ENCODE peak calls at places on chromosomes 11 and 22, in six cellular contexts. Z is activated effector memory CD4-positive, alpha-beta T cell treated with anti-CD3 and anti-CD28 coated beads, Interleukin-2, amount 50 U/mL, for 16 hours; T is ELF-1; C is HCT116; G is Peyer's patch; L is sigmoid colon. D is an unnamed sample.

GRCh38 chr11:44338721-44339529 is 29.0 kb upstream of the ALX4 start:
- DNase-seq in Z (no peak), T (peak; percentile 36), C (no peak), G (no peak), L (no peak), D (no peak)

GRCh38 chr11:69947059-69947771 is 128.0 kb upstream of the FGF3 start:
- DNase-seq in Z (no peak), T (no peak), C (peak; percentile 10), G (peak; percentile 28), L (no peak), D (no peak)

GRCh38 chr11:120632579-120632978 is 121.0 kb downstream of the GRIK4 start:
- DNase-seq in Z (no peak), T (no peak), C (no peak), G (no peak), L (no peak), D (no peak)

GRCh38 chr22:22465782-22466181 is 42.8 kb downstream of the ZNF280B start:
- DNase-seq in Z (no peak), T (no peak), C (no peak), G (no peak), L (no peak), D (no peak)

GRCh38 chr11:111823629-111824028 is 47.8 kb downstream of the ALG9 start:
- DNase-seq in Z (no peak), T (no peak), C (no peak), G (no peak), L (no peak), D (no peak)

GRCh38 chr11:706439-706956 is 467 bp downstream of the EPS8L2 start:
- DNase-seq in Z (no peak), T (peak; percentile 47), C (no peak), G (peak; percentile 73), L (no peak), D (no peak)

GRCh38 chr11:133162228-133162627 is 370.1 kb downstream of the OPCML start:
- DNase-seq in Z (no peak), T (no peak), C (no peak), G (peak; percentile 72), L (no peak), D (no peak)

GRCh38 chr11:12026331-12027211 is 18.1 kb upstream of the DKK3 start:
- DNase-seq in Z (no peak), T (no peak), C (no peak), G (no peak), L (no peak), D (no peak)

GRCh38 chr11:2375341-2375853 is 1.7 kb upstream of the CD81 start:
- DNase-seq in Z (no peak), T (no peak), C (no peak), G (peak; percentile 27), L (peak; percentile 64), D (peak; percentile 22)

GRCh38 chr11:122893131-122893530 is 10.6 kb downstream of the JHY start:
- DNase-seq in Z (no peak), T (no peak), C (no peak), G (no peak), L (no peak), D (no peak)

GRCh38 chr11:12185914-12186313 is 75.5 kb downstream of the MICAL2 start:
- DNase-seq in Z (no peak), T (peak; percentile 46), C (no peak), G (no peak), L (no peak), D (no peak)

GRCh38 chr11:119482561-119483001 is 59.6 kb upstream of the THY1 start:
- DNase-seq in Z (peak; percentile 54), T (no peak), C (no peak), G (peak; percentile 39), L (no peak), D (peak; percentile 34)

GRCh38 chr11:33539659-33540249 is 160.9 kb downstream of the C11orf91 start:
- DNase-seq in Z (no peak), T (no peak), C (no peak), G (no peak), L (no peak), D (no peak)

GRCh38 chr11:16941935-16942334 is 72.3 kb downstream of the PLEKHA7 start:
- DNase-seq in Z (no peak), T (no peak), C (no peak), G (no peak), L (no peak), D (no peak)

GRCh38 chr11:93577291-93577690 is 34.1 kb upstream of the SMCO4 start:
- DNase-seq in Z (no peak), T (no peak), C (no peak), G (no peak), L (no peak), D (no peak)

GRCh38 chr22:37228106-37229011 is 15.7 kb downstream of the RAC2 start:
- DNase-seq in Z (peak; percentile 81), T (no peak), C (peak; percentile 37), G (no peak), L (no peak), D (peak; percentile 68)

GRCh38 chr11:121459413-121460041 is 6.8 kb upstream of the SORL1-AS1 start:
- DNase-seq in Z (peak; percentile 74), T (no peak), C (no peak), G (no peak), L (no peak), D (no peak)

GRCh38 chr11:46198873-46199250 is 77.6 kb upstream of the PHF21A start:
- DNase-seq in Z (no peak), T (no peak), C (no peak), G (no peak), L (no peak), D (no peak)

GRCh38 chr11:66668653-66669430 is 8.8 kb downstream of the RBM4B start:
- DNase-seq in Z (peak; percentile 54), T (no peak), C (no peak), G (no peak), L (no peak), D (no peak)

GRCh38 chr11:28536504-28537267 is 428.5 kb downstream of the METTL15 start:
- DNase-seq in Z (no peak), T (no peak), C (no peak), G (no peak), L (no peak), D (no peak)

GRCh38 chr22:46533434-46533833 is 4.0 kb downstream of the CELSR1 start:
- DNase-seq in Z (no peak), T (peak; percentile 81), C (no peak), G (no peak), L (no peak), D (no peak)

GRCh38 chr11:68684385-68685356 is at the start of gene GAL:
- DNase-seq in Z (peak; percentile 62), T (peak; percentile 44), C (no peak), G (no peak), L (peak; percentile 56), D (no peak)

D was measured in CD14-positive monocyte.